ENCODE peak calls at places on chromosome 7, in five cellular contexts. C is H54; B is cardiac muscle cell; L is dorsolateral prefrontal cortex; U is stimulated activated CD8-positive, alpha-beta memory T cell treated with anti-CD3 and anti-CD28 coated beads, Interleukin-2, amount 100 ng/mL, for 1 hour. E is an unnamed sample.

GRCh38 chr7:155452505-155453295 is 5.2 kb upstream of the EN2 start:
- DNase-seq in C (no peak), B (no peak), L (no peak), U (no peak), E (no peak)

GRCh38 chr7:43591551-43592180 is 8.8 kb downstream of the STK17A start:
- DNase-seq in C (no peak), B (no peak), L (no peak), U (no peak), E (no peak)

GRCh38 chr7:139036901-139037300 is 1.1 kb upstream of the ZC3HAV1L start:
- DNase-seq in C (no peak), B (no peak), L (no peak), U (no peak), E (no peak)

GRCh38 chr7:32074787-32075570 is 4.8 kb upstream of the PDE1C start:
- DNase-seq in C (no peak), B (no peak), L (peak), U (no peak), E (peak)

GRCh38 chr7:157897686-157898085 is 560.9 kb downstream of the DNAJB6 start:
- DNase-seq in C (no peak), B (no peak), L (no peak), U (no peak), E (no peak)

GRCh38 chr7:29975564-29975963 is 14.0 kb downstream of the SCRN1 start:
- DNase-seq in C (no peak), B (no peak), L (no peak), U (no peak), E (no peak)

GRCh38 chr7:88344956-88345832 is 38.5 kb upstream of the STEAP4 start:
- DNase-seq in C (no peak), B (peak), L (no peak), U (no peak), E (no peak)

GRCh38 chr7:131574741-131575140 is 18.3 kb upstream of the PODXL start:
- DNase-seq in C (peak), B (no peak), L (no peak), U (no peak), E (no peak)